ENCODE peak calls at places on chromosomes 12 and 14, in five cellular contexts. A is WERI-Rb-1, V is fibroblast of mammary gland, N is BJ, D is H9. E is an unnamed sample.

GRCh38 chr14:70788893-70789292 is 20.4 kb downstream of the MAP3K9 start:
- DNase-seq in A (peak), V (no peak), N (no peak), D (no peak), E (no peak)

GRCh38 chr12:11697670-11698387 is 48.4 kb downstream of the ETV6 start:
- DNase-seq in A (no peak), V (peak), N (no peak), D (no peak), E (no peak)

GRCh38 chr14:80973918-80974317 is 18.5 kb downstream of the TSHR start:
- DNase-seq in A (peak), V (peak), N (no peak), D (no peak), E (no peak)

GRCh38 chr14:96398921-96399320 is 7.0 kb downstream of the AK7 start:
- DNase-seq in A (no peak), V (no peak), N (no peak), D (no peak), E (no peak)

GRCh38 chr14:28596336-28596735 is 170.3 kb upstream of the FOXG1 start:
- DNase-seq in A (no peak), V (peak), N (no peak), D (no peak), E (no peak)

GRCh38 chr12:26878661-26879119 is 45.7 kb upstream of the ITPR2 start:
- DNase-seq in A (peak), V (no peak), N (no peak), D (no peak), E (peak)

GRCh38 chr12:123050331-123050809 is 69.9 kb downstream of the ARL6IP4 start:
- DNase-seq in A (no peak), V (peak), N (no peak), D (no peak), E (no peak)

GRCh38 chr12:50620975-50621360 is 116.2 kb downstream of the DIP2B start:
- DNase-seq in A (no peak), V (no peak), N (no peak), D (no peak), E (no peak)

GRCh38 chr14:100730530-100730929 is 3.8 kb downstream of the DLK1 start:
- DNase-seq in A (no peak), V (no peak), N (no peak), D (no peak), E (no peak)

GRCh38 chr12:106248177-106248848 is 493 bp upstream of the CKAP4 start:
- DNase-seq in A (peak), V (peak), N (no peak), D (peak), E (peak)

GRCh38 chr14:50774542-50775267 is 56.3 kb downstream of the NIN start:
- DNase-seq in A (no peak), V (peak), N (no peak), D (no peak), E (no peak)

GRCh38 chr12:107135177-107135576 is 41.8 kb upstream of the CRY1 start:
- DNase-seq in A (no peak), V (no peak), N (no peak), D (peak), E (no peak)

GRCh38 chr14:56374421-56374820 is 205.2 kb upstream of the TMEM260 start:
- DNase-seq in A (no peak), V (peak), N (no peak), D (no peak), E (no peak)

GRCh38 chr12:29238822-29239291 is 89.8 kb downstream of the FAR2 start:
- DNase-seq in A (peak), V (peak), N (no peak), D (no peak), E (no peak)

GRCh38 chr12:29240441-29240840 is 91.4 kb downstream of the FAR2 start:
- DNase-seq in A (no peak), V (no peak), N (no peak), D (no peak), E (no peak)

GRCh38 chr12:29239336-29239735 is 90.3 kb downstream of the FAR2 start:
- DNase-seq in A (no peak), V (peak), N (no peak), D (no peak), E (no peak)

GRCh38 chr12:29242921-29243431 is 93.9 kb downstream of the FAR2 start:
- DNase-seq in A (peak), V (no peak), N (no peak), D (no peak), E (no peak)

DNA sequence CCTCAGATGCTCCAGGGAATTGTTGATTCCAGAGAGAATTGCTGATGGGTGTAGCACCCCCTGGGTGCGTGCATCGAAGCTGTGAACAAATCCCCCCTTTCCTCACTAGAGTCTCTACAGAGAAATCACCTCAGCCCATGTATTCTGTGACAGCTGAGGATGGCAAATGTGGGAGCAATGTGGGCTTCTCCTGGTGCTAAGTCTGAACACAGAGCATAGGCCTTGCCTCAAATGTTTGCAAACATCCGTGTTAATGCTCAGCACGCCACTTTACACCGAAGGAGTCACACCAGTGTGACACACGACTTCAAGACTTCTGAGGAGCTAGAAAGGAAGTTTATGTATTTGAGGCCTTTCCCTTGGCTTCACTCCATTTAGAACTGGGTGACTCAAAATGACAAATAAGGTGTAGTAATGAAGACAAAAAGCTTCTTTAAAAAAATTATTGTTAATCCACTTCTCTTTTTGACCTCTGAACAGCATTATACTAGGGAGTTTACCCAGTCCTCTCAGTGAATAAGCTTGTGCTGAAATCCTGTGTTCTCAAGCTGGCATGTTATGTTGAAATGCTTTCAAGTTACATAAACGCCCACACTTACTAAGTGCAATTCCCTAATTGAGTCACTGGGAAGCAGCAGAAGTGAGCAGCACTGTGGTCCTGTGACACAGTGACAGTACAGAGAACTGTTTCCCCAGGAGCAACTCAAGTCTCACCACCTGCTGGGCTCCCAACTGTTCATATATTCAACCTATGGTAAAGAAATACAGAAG is 92.9 kb downstream of the FAR2 start:
- DNase-seq in A (peak), V (peak), N (peak), D (no peak), E (no peak)
- TF ChIP-seq CTCF in A (peak), V (peak), N (peak), D (no peak), E (no peak)

GRCh38 chr12:68067762-68068376 is 78.6 kb downstream of the IFNG-AS1 start:
- DNase-seq in A (no peak), V (peak), N (no peak), D (no peak), E (no peak)
- TF ChIP-seq CTCF in A (peak), V (peak), N (peak), D (peak), E (no peak)

GRCh38 chr12:1639538-1639937 is 10.5 kb downstream of the WNT5B start:
- DNase-seq in A (no peak), V (no peak), N (no peak), D (no peak), E (no peak)
- TF ChIP-seq CTCF in A (no peak), V (no peak), N (no peak), D (no peak), E (no peak)

GRCh38 chr12:57590892-57591566 is at the start of gene PIP4K2C:
- DNase-seq in A (peak), V (peak), N (no peak), D (peak), E (peak)
- TF ChIP-seq CTCF in A (no peak), V (no peak), N (no peak), D (no peak), E (no peak)

DNA sequence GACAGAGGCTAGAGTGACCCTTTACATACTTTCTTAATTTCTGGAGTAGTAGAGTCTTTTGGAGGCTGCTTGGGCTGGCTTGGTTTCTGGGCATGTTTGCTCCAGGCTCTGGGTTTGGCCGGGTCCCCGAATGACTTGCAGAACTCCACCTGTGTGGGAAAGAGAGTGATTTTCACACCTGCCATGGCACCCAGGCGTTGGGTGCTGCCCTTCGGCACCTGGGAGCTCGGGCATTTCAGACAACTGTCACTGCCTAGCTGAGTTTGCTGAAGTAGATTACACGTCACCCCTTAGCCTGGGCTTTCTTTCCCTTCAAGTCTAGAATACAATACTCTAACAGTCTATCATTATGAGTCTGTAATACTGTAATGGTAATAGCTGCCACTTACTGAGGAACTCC is 6.1 kb downstream of the RBM19 start:
- DNase-seq in A (no peak), V (no peak), N (no peak), D (no peak), E (no peak)
- TF ChIP-seq CTCF in A (no peak), V (no peak), N (no peak), D (no peak), E (no peak)

GRCh38 chr12:12813120-12814101 is at the start of gene DDX47:
- DNase-seq in A (peak), V (peak), N (no peak), D (peak), E (peak)
- TF ChIP-seq CTCF in A (peak), V (peak), N (peak), D (peak), E (peak)

GRCh38 chr14:87888136-87888999 is 104.6 kb downstream of the GALC start:
- DNase-seq in A (peak), V (peak), N (no peak), D (peak), E (peak)
- TF ChIP-seq CTCF in A (peak), V (peak), N (peak), D (peak), E (peak)

DNA sequence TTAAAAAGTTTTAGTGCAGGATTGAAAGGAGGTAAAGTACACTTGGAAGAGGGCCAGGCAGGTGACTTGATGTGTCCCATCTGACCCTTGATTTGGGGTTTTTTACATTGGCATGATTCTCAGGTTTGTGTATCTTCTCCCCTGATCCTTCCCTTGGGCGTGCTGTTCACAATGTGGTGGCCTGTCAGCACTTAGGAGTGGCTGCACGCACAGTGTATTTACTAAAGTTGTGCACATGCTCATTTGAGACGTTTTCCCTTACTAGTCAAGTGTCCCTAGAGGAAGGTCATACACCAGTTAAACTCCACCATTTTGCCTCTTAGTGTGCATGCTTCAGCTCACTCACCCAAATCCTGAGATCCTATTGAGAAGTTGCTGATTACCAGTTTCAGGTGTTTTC is 145.7 kb upstream of the PLEKHA5 start:
- DNase-seq in A (no peak), V (no peak), N (no peak), D (no peak), E (no peak)
- TF ChIP-seq CTCF in A (no peak), V (no peak), N (no peak), D (no peak), E (no peak)

DNA sequence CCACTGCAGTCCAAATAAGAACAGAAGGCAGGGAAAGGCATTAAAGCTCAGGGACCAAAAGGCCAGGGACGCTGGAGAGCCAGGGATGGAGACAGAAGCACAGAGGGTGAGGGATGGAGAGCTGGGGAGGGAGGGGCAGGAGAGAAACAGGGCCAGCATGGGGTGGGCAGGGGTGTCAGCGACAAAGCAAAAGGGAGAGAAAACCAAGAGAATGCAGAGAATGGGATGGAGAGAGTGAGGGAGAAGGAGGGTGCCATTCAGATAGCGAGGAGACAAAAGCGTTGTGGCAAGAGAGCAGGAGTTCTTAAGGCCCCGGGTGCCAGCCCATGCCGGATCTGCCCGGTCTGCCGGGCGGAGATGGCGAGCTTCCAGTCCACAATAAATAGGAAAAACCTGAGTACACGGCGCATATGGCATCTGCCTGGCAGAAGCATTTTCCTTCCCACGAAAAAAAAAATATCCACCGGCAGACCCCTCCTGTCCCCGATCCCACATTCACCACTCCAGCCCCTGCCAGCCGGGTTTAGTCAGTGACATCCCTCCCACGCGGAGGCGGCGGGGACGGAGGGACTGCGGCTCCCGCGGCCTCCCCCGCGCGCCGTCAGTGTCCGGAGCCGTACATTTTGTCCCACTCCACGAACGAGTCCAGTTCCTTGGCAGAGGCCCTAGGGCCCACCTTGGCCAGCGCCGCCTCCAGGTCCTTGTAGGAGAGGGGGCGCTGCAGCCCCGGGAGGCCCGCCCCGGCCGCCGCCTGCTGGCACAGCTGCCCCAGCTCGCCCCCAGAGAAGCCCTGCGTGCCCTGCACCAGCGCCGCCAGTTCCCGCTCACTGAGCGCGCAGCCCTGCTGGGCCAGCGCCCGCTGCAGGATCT is 28.4 kb downstream of the FIGNL2 start:
- DNase-seq in A (no peak), V (no peak), N (no peak), D (no peak), E (no peak)
- TF ChIP-seq CTCF in A (no peak), V (no peak), N (no peak), D (no peak), E (peak)

E was measured in glutamatergic neuron.